ENCODE peak calls at places on chromosomes 2 and 18, in six cellular contexts. One of them, this sample, is unnamed.

GRCh38 chr2:98822301-98823164 is 91.6 kb upstream of the MGAT4A start:
- DNase-seq in activated CD8-positive, alpha-beta memory T cell treated with anti-CD3 and anti-CD28 coated beads, Interleukin-2, amount 50 U/mL, for 48 hours: peak
- DNase-seq in GM03348: peak
- DNase-seq in renal cortical epithelial cell: no peak
- DNase-seq in putamen: no peak
- DNase-seq in epithelial cell of esophagus: peak
- DNase-seq in this sample: peak

GRCh38 chr2:71618327-71619113 is 165.2 kb downstream of the DYSF start:
- DNase-seq in activated CD8-positive, alpha-beta memory T cell treated with anti-CD3 and anti-CD28 coated beads, Interleukin-2, amount 50 U/mL, for 48 hours: peak
- DNase-seq in GM03348: no peak
- DNase-seq in putamen: no peak
- DNase-seq in renal cortical epithelial cell: no peak
- DNase-seq in epithelial cell of esophagus: no peak
- DNase-seq in this sample: peak

GRCh38 chr2:190158798-190159434 is 96.4 kb upstream of the MSTN start:
- DNase-seq in GM03348: no peak
- DNase-seq in putamen: no peak
- DNase-seq in renal cortical epithelial cell: no peak
- DNase-seq in activated CD8-positive, alpha-beta memory T cell treated with anti-CD3 and anti-CD28 coated beads, Interleukin-2, amount 50 U/mL, for 48 hours: no peak
- DNase-seq in epithelial cell of esophagus: no peak
- DNase-seq in this sample: no peak

GRCh38 chr2:109341904-109342303 is 212.9 kb downstream of the SH3RF3 start:
- DNase-seq in activated CD8-positive, alpha-beta memory T cell treated with anti-CD3 and anti-CD28 coated beads, Interleukin-2, amount 50 U/mL, for 48 hours: no peak
- DNase-seq in epithelial cell of esophagus: no peak
- DNase-seq in putamen: no peak
- DNase-seq in GM03348: no peak
- DNase-seq in renal cortical epithelial cell: no peak
- DNase-seq in this sample: no peak

GRCh38 chr2:176652300-176653182 is 383.3 kb downstream of the MTX2 start:
- DNase-seq in epithelial cell of esophagus: peak
- DNase-seq in putamen: no peak
- DNase-seq in renal cortical epithelial cell: peak
- DNase-seq in activated CD8-positive, alpha-beta memory T cell treated with anti-CD3 and anti-CD28 coated beads, Interleukin-2, amount 50 U/mL, for 48 hours: no peak
- DNase-seq in GM03348: peak
- DNase-seq in this sample: no peak

GRCh38 chr2:65746919-65747678 is 314.7 kb upstream of the SPRED2 start:
- DNase-seq in activated CD8-positive, alpha-beta memory T cell treated with anti-CD3 and anti-CD28 coated beads, Interleukin-2, amount 50 U/mL, for 48 hours: no peak
- DNase-seq in putamen: peak
- DNase-seq in epithelial cell of esophagus: no peak
- DNase-seq in GM03348: no peak
- DNase-seq in renal cortical epithelial cell: no peak
- DNase-seq in this sample: no peak

GRCh38 chr2:129716781-129717559 is 262.5 kb upstream of the RAB6C start:
- DNase-seq in epithelial cell of esophagus: no peak
- DNase-seq in GM03348: no peak
- DNase-seq in renal cortical epithelial cell: no peak
- DNase-seq in putamen: no peak
- DNase-seq in activated CD8-positive, alpha-beta memory T cell treated with anti-CD3 and anti-CD28 coated beads, Interleukin-2, amount 50 U/mL, for 48 hours: no peak
- DNase-seq in this sample: no peak

GRCh38 chr2:177165103-177165583 is 47.5 kb upstream of the HNRNPA3 start:
- DNase-seq in renal cortical epithelial cell: peak
- DNase-seq in putamen: peak
- DNase-seq in epithelial cell of esophagus: no peak
- DNase-seq in GM03348: peak
- DNase-seq in activated CD8-positive, alpha-beta memory T cell treated with anti-CD3 and anti-CD28 coated beads, Interleukin-2, amount 50 U/mL, for 48 hours: no peak
- DNase-seq in this sample: peak

GRCh38 chr18:59777636-59778035 is 80.4 kb upstream of the CCBE1 start:
- DNase-seq in activated CD8-positive, alpha-beta memory T cell treated with anti-CD3 and anti-CD28 coated beads, Interleukin-2, amount 50 U/mL, for 48 hours: no peak
- DNase-seq in renal cortical epithelial cell: no peak
- DNase-seq in putamen: no peak
- DNase-seq in epithelial cell of esophagus: no peak
- DNase-seq in GM03348: no peak
- DNase-seq in this sample: no peak

GRCh38 chr2:98598781-98599428 is 9.4 kb downstream of the COA5 start:
- DNase-seq in activated CD8-positive, alpha-beta memory T cell treated with anti-CD3 and anti-CD28 coated beads, Interleukin-2, amount 50 U/mL, for 48 hours: no peak
- DNase-seq in putamen: no peak
- DNase-seq in epithelial cell of esophagus: peak
- DNase-seq in GM03348: no peak
- DNase-seq in renal cortical epithelial cell: no peak
- DNase-seq in this sample: no peak

GRCh38 chr2:46460241-46460921 is 19.0 kb upstream of the TMEM247 start:
- DNase-seq in GM03348: no peak
- DNase-seq in putamen: peak
- DNase-seq in activated CD8-positive, alpha-beta memory T cell treated with anti-CD3 and anti-CD28 coated beads, Interleukin-2, amount 50 U/mL, for 48 hours: no peak
- DNase-seq in epithelial cell of esophagus: no peak
- DNase-seq in renal cortical epithelial cell: no peak
- DNase-seq in this sample: peak

GRCh38 chr2:223696719-223697118 is 94.6 kb upstream of the SCG2 start:
- DNase-seq in putamen: no peak
- DNase-seq in renal cortical epithelial cell: peak
- DNase-seq in GM03348: no peak
- DNase-seq in epithelial cell of esophagus: peak
- DNase-seq in activated CD8-positive, alpha-beta memory T cell treated with anti-CD3 and anti-CD28 coated beads, Interleukin-2, amount 50 U/mL, for 48 hours: no peak
- DNase-seq in this sample: no peak

GRCh38 chr2:71688530-71688929 is 235.2 kb downstream of the DYSF start:
- DNase-seq in epithelial cell of esophagus: no peak
- DNase-seq in putamen: no peak
- DNase-seq in GM03348: no peak
- DNase-seq in activated CD8-positive, alpha-beta memory T cell treated with anti-CD3 and anti-CD28 coated beads, Interleukin-2, amount 50 U/mL, for 48 hours: no peak
- DNase-seq in renal cortical epithelial cell: no peak
- DNase-seq in this sample: no peak

This sample was measured in head of caudate nucleus.